ENCODE peak calls at places on chromosomes 11 and 22, in four cellular contexts. Z, P, L and S are unnamed samples.

GRCh38 chr22:42326301-42326700 is 55.8 kb upstream of the TCF20 start:
- DNase-seq in Z (no peak), P (no peak), L (no peak), S (no peak)

GRCh38 chr22:38270091-38270972 is 2.5 kb downstream of the TMEM184B start:
- DNase-seq in Z (no peak), P (no peak), L (no peak), S (no peak)

GRCh38 chr11:26971961-26972360 is 22.0 kb upstream of the FIBIN start:
- DNase-seq in Z (no peak), P (no peak), L (no peak), S (no peak)

GRCh38 chr11:199004-199581 is 6.2 kb downstream of the SCGB1C1 start:
- DNase-seq in Z (peak), P (no peak), L (peak), S (peak)

GRCh38 chr11:75013051-75013450 is 24.3 kb downstream of the NEU3 start:
- DNase-seq in Z (no peak), P (no peak), L (no peak), S (no peak)

GRCh38 chr22:37923927-37924326 is 17.8 kb downstream of the MICALL1 start:
- DNase-seq in Z (no peak), P (no peak), L (no peak), S (no peak)

GRCh38 chr11:64566042-64566914 is 24.7 kb upstream of the SLC22A12 start:
- DNase-seq in Z (peak), P (peak), L (peak), S (peak)

GRCh38 chr11:4181780-4182721 is 87.5 kb downstream of the RRM1 start:
- DNase-seq in Z (peak), P (peak), L (peak), S (peak)

GRCh38 chr22:41561788-41562187 is 978 bp downstream of the CSDC2 start:
- DNase-seq in Z (no peak), P (no peak), L (no peak), S (no peak)

GRCh38 chr22:49230194-49230577 is 597.5 kb downstream of the BRD1 start:
- DNase-seq in Z (no peak), P (peak), L (no peak), S (peak)

GRCh38 chr22:49481651-49482399 is 345.8 kb downstream of the BRD1 start:
- DNase-seq in Z (no peak), P (no peak), L (no peak), S (no peak)

GRCh38 chr22:19597399-19597735 is 73.2 kb upstream of the CLDN5 start:
- DNase-seq in Z (peak), P (no peak), L (no peak), S (peak)

GRCh38 chr22:40826984-40827741 is 8.0 kb upstream of the SLC25A17 start:
- DNase-seq in Z (no peak), P (peak), L (no peak), S (no peak)

GRCh38 chr22:30201970-30202369 is 44.6 kb downstream of the LIF start:
- DNase-seq in Z (no peak), P (no peak), L (no peak), S (no peak)

GRCh38 chr11:65921876-65922275 is 2.6 kb downstream of the DRAP1 start:
- DNase-seq in Z (no peak), P (no peak), L (no peak), S (no peak)

GRCh38 chr11:78645226-78646202 is 70.8 kb upstream of the NARS2 start:
- DNase-seq in Z (peak), P (peak), L (peak), S (peak)

GRCh38 chr11:115078461-115079438 is 400.4 kb downstream of the NXPE2 start:
- DNase-seq in Z (no peak), P (no peak), L (no peak), S (no peak)

GRCh38 chr11:13064593-13064992 is 55.5 kb downstream of the RASSF10 start:
- DNase-seq in Z (no peak), P (no peak), L (peak), S (no peak)

GRCh38 chr22:46681010-46681409 is 57.0 kb downstream of the CERK start:
- DNase-seq in Z (no peak), P (no peak), L (no peak), S (no peak)

GRCh38 chr22:42613869-42614268 is 814 bp downstream of the POLDIP3 start:
- DNase-seq in Z (no peak), P (no peak), L (no peak), S (no peak)

GRCh38 chr11:6249822-6250555 is 9.6 kb upstream of the CCKBR start:
- DNase-seq in Z (peak), P (peak), L (peak), S (no peak)

GRCh38 chr11:15918212-15918611 is 438.1 kb downstream of the SOX6 start:
- DNase-seq in Z (no peak), P (peak), L (no peak), S (no peak)

DNA sequence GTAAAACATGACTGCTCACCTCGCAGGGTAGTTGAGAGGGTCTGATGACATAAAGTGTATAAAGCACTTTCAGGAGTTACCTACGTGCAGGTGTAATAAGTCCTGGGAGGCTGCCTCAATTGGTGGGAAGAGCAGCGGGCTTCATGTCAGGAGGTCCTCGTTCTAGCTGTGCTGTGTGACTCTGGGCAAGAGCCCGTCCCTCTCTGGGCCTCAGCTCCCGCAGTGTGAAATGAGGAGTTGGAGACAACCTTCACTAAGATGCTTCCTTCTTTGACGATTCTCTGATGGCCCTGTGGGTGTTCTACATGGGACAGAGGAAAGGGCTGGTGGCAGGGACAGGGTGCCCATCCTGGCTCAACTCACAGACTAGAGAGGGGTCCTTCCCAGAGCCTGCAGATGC is 57.8 kb downstream of the TP53I11 start:
- DNase-seq in Z (no peak), P (no peak), L (no peak), S (no peak)
- H3K27ac ChIP-seq in Z (no peak), P (no peak), L (no peak), S (no peak)

DNA sequence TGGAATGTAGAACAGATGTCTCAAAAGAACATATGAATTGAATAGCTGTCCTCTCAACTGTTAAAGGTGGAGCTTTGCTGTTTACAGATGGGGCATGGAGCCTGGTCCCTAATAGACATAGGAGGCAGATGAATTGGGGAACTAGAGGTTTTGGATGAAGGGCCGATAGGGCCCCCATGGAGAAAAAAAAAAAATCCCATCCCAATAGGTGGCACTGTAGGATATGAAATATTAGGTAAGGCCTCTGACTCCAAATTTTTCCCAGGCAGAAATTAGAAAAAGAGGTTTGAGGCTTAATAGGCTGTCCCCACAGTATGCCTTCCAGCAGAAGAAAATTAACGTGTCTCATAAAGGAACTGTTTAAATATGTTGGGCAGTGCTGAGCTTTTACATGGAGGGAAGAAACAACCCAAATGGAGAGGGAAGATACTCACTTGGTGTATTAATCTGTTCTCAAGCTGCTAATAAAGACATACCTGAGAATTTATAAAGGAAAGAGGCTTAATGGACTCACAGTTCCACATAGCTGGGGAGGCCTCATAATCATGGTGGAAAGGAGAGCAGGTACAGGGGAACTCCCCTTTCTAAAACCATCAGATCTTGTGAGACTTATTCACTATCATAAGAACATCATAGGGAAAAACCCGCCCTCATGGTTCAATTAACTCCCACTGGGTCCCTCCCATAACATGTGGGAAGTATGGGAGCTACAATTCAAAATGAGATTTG is 30.1 kb upstream of the TMEM45B start:
- DNase-seq in Z (no peak), P (no peak), L (no peak), S (no peak)
- TF ChIP-seq CTCF in Z (no peak), P (peak), L (peak), S (no peak)

DNA sequence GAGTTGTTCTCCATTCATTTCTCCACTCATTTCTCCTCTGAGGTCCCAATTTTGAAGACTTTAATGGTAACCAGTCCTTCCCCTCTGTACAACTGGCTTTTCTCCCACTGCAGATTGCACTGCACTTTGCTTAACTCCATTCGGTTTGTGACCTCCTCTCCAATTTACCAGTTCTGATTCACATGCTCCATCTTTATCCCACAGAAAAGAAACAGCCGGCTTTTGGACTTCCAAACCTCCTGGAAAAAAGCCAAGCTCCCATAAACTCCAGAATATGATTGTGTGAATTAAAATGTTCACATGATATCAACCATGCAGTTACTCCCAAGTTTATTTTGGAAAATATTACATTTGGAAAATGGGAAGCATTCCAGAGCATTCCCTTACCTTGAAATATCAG is 23.9 kb upstream of the TMEM135 start:
- DNase-seq in Z (no peak), P (no peak), L (no peak), S (no peak)
- H3K27ac ChIP-seq in Z (no peak), P (no peak), L (no peak), S (no peak)

DNA sequence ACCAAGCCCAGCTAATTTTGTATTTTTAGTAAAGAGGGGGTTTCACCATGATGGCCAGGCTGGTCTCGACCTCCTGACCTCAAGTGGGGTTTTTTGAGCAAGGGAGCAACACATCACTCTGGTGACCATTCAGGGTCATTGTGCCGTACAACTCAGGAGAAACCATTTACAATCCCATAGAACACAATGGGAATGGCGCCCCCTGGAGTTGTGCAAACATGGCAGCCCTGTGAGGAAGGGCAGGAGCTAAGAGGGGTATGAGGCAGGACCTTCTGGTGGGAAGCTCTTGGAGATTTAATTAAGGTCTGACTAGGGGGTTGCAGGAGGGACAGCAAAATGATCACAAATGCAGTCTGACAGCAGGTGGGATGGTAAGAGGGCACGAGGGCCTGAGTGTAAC is 9.2 kb upstream of the CSF2RB start:
- DNase-seq in Z (no peak), P (no peak), L (no peak), S (no peak)
- TF ChIP-seq CTCF in Z (no peak), P (no peak), L (no peak), S (no peak)

DNA sequence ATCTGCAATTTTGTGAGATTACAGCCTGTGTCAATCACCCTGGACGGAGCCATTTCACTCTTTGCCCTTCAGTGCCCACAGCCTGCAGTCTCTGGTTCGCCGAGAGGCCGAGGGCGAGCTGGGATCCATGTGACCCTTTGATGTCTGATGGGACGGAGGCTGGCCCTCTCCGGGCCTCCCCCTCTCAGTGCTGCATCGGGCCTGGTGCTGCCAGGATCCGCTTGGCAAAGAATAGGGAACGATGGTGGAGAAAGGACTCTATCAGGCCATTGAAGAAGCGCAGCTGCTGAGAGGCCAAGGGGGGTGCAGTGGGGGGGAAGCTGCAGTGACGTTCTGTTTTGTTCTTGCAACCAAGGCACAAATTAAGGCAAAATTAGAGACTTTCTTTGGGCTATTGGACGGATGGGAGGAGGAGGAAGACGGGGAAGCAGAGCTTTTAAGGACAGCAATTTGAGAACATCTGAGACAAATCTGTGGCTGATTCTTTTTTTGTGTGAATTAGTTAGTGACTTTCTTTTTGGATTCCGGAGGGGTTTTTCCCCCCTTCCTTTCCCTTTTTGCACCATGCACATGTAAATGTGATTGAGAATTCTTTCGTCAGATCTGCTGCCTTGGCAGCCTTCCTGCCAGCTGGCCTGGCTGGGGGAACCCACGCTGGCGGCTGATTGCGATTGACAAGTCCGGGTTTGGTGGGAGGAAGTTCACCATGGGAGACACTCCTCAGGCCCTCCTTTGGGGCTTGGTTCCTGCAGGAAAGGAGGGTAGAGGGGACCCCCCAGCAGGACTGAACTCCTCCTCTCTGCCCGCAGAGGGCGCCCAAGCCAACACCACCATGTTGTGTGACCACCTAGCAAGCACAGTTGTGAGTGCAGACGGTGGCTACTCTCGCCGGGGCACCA is 214.5 kb downstream of the NTM start:
- DNase-seq in Z (no peak), P (no peak), L (no peak), S (no peak)
- H3K27ac ChIP-seq in Z (no peak), P (no peak), L (no peak), S (no peak)

GRCh38 chr11:43988040-43988793 is 45.8 kb downstream of the C11orf96 start:
- DNase-seq in Z (no peak), P (no peak), L (no peak), S (no peak)
- TF ChIP-seq CTCF in Z (no peak), P (no peak), L (no peak), S (no peak)

DNA sequence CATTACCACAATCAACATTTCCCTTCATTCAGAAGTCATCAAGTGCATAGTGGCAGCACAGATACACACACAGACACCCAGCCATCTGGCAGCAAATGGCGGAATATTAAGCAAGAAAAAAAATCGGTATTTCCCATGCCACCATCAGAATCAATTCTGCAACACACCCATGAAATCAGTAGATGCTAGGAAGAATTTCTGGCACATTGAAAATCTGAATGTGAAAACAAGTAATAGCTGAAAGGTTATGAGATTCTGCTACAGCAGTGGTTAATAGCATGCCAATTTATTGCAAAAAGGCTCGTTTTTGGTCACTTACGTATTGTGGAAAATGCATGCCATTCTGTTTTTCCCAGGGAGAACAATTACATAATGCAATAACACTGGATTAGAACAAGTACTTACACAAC is 91.1 kb downstream of the PICALM start:
- DNase-seq in Z (no peak), P (no peak), L (no peak), S (no peak)
- H3K27ac ChIP-seq in Z (no peak), P (no peak), L (no peak), S (no peak)

DNA sequence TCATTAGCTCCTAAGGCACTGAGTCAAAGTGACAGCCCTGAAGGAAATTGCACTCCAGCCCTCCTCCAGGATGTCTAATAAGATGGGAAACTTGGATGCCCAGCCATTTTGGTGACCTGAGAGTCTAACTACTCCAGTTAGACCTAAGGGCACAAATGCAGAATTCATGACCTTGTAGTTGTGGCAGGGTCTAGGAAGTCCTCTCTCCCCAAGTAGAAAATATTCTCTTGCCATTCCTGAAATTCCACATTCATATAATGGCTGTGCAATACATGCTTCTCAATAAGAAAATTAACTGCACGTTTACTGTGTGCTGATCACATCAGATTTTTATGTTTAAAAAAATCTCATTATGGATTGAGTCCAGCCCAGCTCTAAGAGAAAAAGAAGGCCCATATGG is 133.8 kb upstream of the LDLRAD3 start:
- DNase-seq in Z (no peak), P (no peak), L (no peak), S (no peak)
- TF ChIP-seq CTCF in Z (no peak), P (no peak), L (no peak), S (no peak)

DNA sequence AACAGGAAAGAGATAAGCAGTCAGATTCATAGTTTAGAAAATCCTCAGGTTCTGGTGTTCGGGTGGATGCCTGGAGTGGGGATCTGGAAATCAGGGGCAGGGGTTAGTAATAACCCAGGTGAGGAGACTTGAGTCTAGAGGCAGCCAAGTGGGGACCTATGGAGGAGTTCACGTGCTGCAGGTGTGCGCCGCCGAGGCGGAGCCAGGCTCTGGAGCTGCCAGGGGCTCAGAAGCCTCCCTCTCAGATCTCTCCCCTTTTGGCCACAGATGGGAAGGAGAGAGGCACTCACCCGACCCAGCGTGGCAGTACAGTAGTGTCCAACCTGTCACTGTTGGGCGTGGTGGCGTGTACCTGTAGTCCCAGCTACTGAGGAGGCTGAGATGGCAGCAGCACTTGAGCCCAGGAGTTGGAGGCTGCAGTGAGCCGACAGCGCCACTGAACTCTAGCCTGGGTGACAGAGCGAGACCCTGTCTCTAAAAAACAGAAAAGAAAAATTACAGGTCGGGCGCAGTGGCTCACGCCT is 27.5 kb downstream of the TXN2 start:
- DNase-seq in Z (no peak), P (no peak), L (no peak), S (no peak)
- H3K27ac ChIP-seq in Z (peak), P (peak), L (peak), S (peak)